ENCODE peak calls at places on chromosomes 13 and 19, in ten cellular contexts. P is uterus, T is tibial nerve, M is Peyer's patch, A is heart left ventricle, L is transverse colon, K is A549, F is adrenal gland, I is ovary, X is IMR-90. Z is an unnamed sample.
A peak's percentile ranks its signal among the peaks of the same experiment; 100 is the strongest.

GRCh38 chr19:33435706-33436359 is 62.3 kb downstream of the CEBPG start:
- DNase-seq in T (no peak), A (no peak), L (no peak), K (no peak), M (no peak), I (no peak), X (no peak), P (no peak), F (no peak), Z (no peak)

GRCh38 chr19:38055040-38055439 is 148.0 kb downstream of the SIPA1L3 start:
- DNase-seq in L (no peak), K (no peak), X (no peak), P (no peak), A (no peak), F (no peak), M (no peak), I (no peak), T (no peak), Z (no peak)

GRCh38 chr19:38666662-38667448 is 19.4 kb downstream of the ACTN4 start:
- DNase-seq in P (no peak), T (no peak), M (peak; percentile 69), I (peak; percentile 59), X (peak; percentile 81), L (peak; percentile 47), A (peak; percentile 66), K (no peak), F (peak; percentile 84), Z (no peak)

GRCh38 chr19:30362156-30362754 is 9.9 kb upstream of the ZNF536 start:
- DNase-seq in F (no peak), M (no peak), A (no peak), L (no peak), T (no peak), P (no peak), K (no peak), I (no peak), X (no peak), Z (no peak)

GRCh38 chr19:10808937-10809655 is 26.9 kb downstream of the TMED1 start:
- DNase-seq in A (no peak), M (peak; percentile 59), L (no peak), P (no peak), I (no peak), X (peak; percentile 21), F (no peak), T (no peak), K (no peak), Z (no peak)

GRCh38 chr19:10353793-10354391 is 14.5 kb upstream of the ICAM3 start:
- DNase-seq in A (peak; percentile 59), K (no peak), M (no peak), X (peak; percentile 17), L (peak; percentile 14), I (peak; percentile 55), P (peak; percentile 49), F (peak; percentile 94), T (peak; percentile 76), Z (no peak)

GRCh38 chr13:109036091-109036490 is 406.7 kb downstream of the MYO16 start:
- DNase-seq in K (no peak), L (no peak), F (no peak), X (no peak), P (no peak), T (no peak), M (no peak), A (no peak), I (no peak), Z (no peak)

GRCh38 chr19:1481893-1482360 is 2.9 kb upstream of the C19orf25 start:
- DNase-seq in X (no peak), K (no peak), A (peak; percentile 19), P (no peak), L (no peak), M (no peak), F (no peak), I (peak; percentile 21), T (no peak), Z (no peak)

DNA sequence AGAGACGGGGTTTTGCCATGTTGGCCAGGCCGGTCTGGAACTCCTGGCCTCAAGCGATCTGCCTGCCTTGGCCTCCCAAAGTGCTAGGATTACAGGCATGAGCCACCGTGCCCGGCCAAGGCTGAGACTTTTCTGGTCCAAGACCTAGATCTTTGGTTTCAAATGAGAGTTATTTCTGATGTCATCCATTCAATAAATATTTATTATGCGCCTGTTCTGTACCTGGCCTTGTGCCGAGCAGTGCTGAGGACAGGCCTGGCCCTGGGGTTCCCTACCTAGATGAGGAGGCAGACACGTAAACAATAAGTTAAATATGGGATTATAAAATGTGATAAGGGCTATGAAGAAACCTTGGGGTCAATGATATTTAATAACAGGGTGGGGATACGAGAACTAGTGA is 4.5 kb downstream of the RELB start:
- DNase-seq in A (no peak), L (peak; percentile 85), F (no peak), K (no peak), I (no peak), M (peak; percentile 89), P (no peak), T (no peak), X (no peak), Z (no peak)
- H3K4me3 ChIP-seq in A (no peak overlapping the region), L (no peak overlapping the region), F (no peak overlapping the region), K (no peak overlapping the region), I (no peak overlapping the region), M (no peak overlapping the region), P (no peak overlapping the region), T (no peak overlapping the region), X (no peak overlapping the region), Z (no peak overlapping the region)

GRCh38 chr19:13150187-13150918 is at the start of the genes IER2 and STX10:
- DNase-seq in I (peak; percentile 97), A (peak; percentile 98), K (peak; percentile 82), P (peak; percentile 96), M (peak; percentile 98), X (peak; percentile 94), T (peak; percentile 92), F (peak; percentile 98), L (peak; percentile 96), Z (peak; percentile 96)
- TF ChIP-seq POLR2A in I (peak; percentile 93), A (peak; percentile 76), K (peak; percentile 35), P (peak; percentile 72), M (peak; percentile 57), X (peak; percentile 87), T (peak; percentile 84), F (peak; percentile 81), L (peak; percentile 91), Z (no peak)

GRCh38 chr19:27775395-27775794 is 1437.6 kb downstream of the UQCRFS1 start:
- DNase-seq in L (no peak), P (no peak), M (no peak), K (no peak), F (no peak), T (no peak), I (no peak), A (no peak), X (no peak), Z (no peak)
- TF ChIP-seq CTCF in L (no peak), P (no peak), M (no peak), K (no peak), F (no peak), T (no peak), I (no peak), A (no peak), X (no peak), Z (no peak)

GRCh38 chr19:2630352-2631001 is 72.0 kb downstream of the GNG7 start:
- DNase-seq in A (no peak), I (no peak), X (no peak), L (no peak), M (no peak), P (no peak), T (no peak), F (no peak), K (no peak), Z (no peak)
- H3K4me3 ChIP-seq in A (no peak overlapping the region), I (no peak overlapping the region), X (no peak overlapping the region), L (no peak overlapping the region), M (no peak overlapping the region), P (no peak overlapping the region), T (no peak overlapping the region), F (no peak overlapping the region), K (no peak overlapping the region), Z (no peak overlapping the region)

GRCh38 chr13:97387487-97388353 is 46.2 kb upstream of the RAP2A start:
- DNase-seq in L (no peak), P (no peak), T (no peak), I (no peak), F (no peak), K (no peak), X (no peak), A (no peak), M (no peak), Z (no peak)
- TF ChIP-seq POLR2A in L (no peak), P (no peak), T (no peak), I (no peak), F (no peak), K (no peak), X (no peak), A (no peak), M (no peak), Z (no peak)